ENCODE peak calls at places on chromosome 14, in eight cellular contexts. W is tibial artery, H is astrocyte of the spinal cord, X is GM12865, S is NCI-H345, P is IMR-90, T is smooth muscle cell of the brain vasculature, I is NCI-H187. L is an unnamed sample.

GRCh38 chr14:59918824-59919581 is 941 bp upstream of the LRRC9 start:
- DNase-seq in P (peak), I (no peak), T (peak), X (peak), S (peak), H (peak), W (peak), L (peak)

GRCh38 chr14:91352696-91353692 is 64.6 kb downstream of the CCDC88C start:
- DNase-seq in T (no peak), S (no peak), P (no peak), I (no peak), H (no peak), W (no peak), X (no peak), L (no peak)

GRCh38 chr14:70885343-70886014 is 21.8 kb upstream of the PCNX1 start:
- DNase-seq in H (no peak), X (peak), W (no peak), S (no peak), P (no peak), I (no peak), T (no peak), L (no peak)

GRCh38 chr14:102353126-102353619 is 9.5 kb downstream of the CINP start:
- DNase-seq in X (no peak), T (no peak), W (no peak), S (no peak), I (no peak), P (no peak), H (no peak), L (no peak)

GRCh38 chr14:91509878-91510170 is 286 bp downstream of the PPP4R3A start:
- DNase-seq in X (no peak), S (peak), T (no peak), W (no peak), P (no peak), I (no peak), H (no peak), L (no peak)

GRCh38 chr14:105433161-105433605 is 13.6 kb downstream of the MTA1 start:
- DNase-seq in H (no peak), T (no peak), P (no peak), X (no peak), I (no peak), S (no peak), W (no peak), L (no peak)

GRCh38 chr14:103871596-103872480 is 24.5 kb upstream of the PPP1R13B start:
- DNase-seq in X (peak), S (no peak), H (no peak), I (no peak), T (no peak), W (no peak), P (no peak), L (peak)

GRCh38 chr14:77214216-77214615 is 32.6 kb downstream of the TMEM63C start:
- DNase-seq in H (no peak), X (no peak), P (no peak), S (no peak), T (no peak), W (no peak), I (no peak), L (no peak)

GRCh38 chr14:23047042-23047634 is 5.1 kb downstream of the PSMB11 start:
- DNase-seq in X (no peak), I (no peak), W (no peak), P (no peak), T (no peak), H (no peak), S (no peak), L (peak)

GRCh38 chr14:80313806-80314205 is 102.5 kb upstream of the DIO2 start:
- DNase-seq in T (peak), H (peak), P (peak), S (no peak), X (no peak), I (no peak), W (no peak), L (no peak)

GRCh38 chr14:41899416-41899815 is 292.7 kb downstream of the LRFN5 start:
- DNase-seq in W (no peak), S (peak), X (no peak), H (peak), T (no peak), I (peak), P (peak), L (no peak)

GRCh38 chr14:65261425-65261920 is 151.1 kb upstream of the FUT8 start:
- DNase-seq in I (no peak), S (no peak), T (no peak), W (no peak), H (no peak), X (no peak), P (peak), L (no peak)

GRCh38 chr14:38291681-38292459 is 36.0 kb upstream of the CLEC14A start:
- DNase-seq in X (no peak), T (no peak), I (no peak), S (no peak), H (peak), P (peak), W (no peak), L (no peak)

GRCh38 chr14:90556666-90557450 is 160.0 kb downstream of the CALM1 start:
- DNase-seq in W (no peak), X (no peak), H (no peak), S (no peak), I (no peak), T (no peak), P (no peak), L (no peak)

GRCh38 chr14:89673499-89674225 is 256.6 kb upstream of the FOXN3 start:
- DNase-seq in I (no peak), T (no peak), X (no peak), W (no peak), H (peak), S (no peak), P (peak), L (peak)

GRCh38 chr14:45251912-45252311 is 1.1 kb downstream of the MIS18BP1 start:
- DNase-seq in P (peak), H (peak), W (no peak), S (peak), X (peak), T (no peak), I (no peak), L (no peak)

GRCh38 chr14:45426685-45427282 is 173.8 kb upstream of the MIS18BP1 start:
- DNase-seq in S (peak), P (peak), I (peak), T (peak), W (no peak), X (peak), H (peak), L (peak)

GRCh38 chr14:58749066-58749669 is 111.4 kb downstream of the DACT1 start:
- DNase-seq in T (peak), S (peak), H (peak), I (peak), W (peak), X (peak), P (peak), L (peak)

GRCh38 chr14:101174980-101175606 is 271.6 kb upstream of the RTL1 start:
- DNase-seq in I (peak), H (no peak), S (peak), T (no peak), P (no peak), X (no peak), W (no peak), L (no peak)

GRCh38 chr14:50001146-50001998 is 108.5 kb downstream of the ARF6 start:
- DNase-seq in H (peak), S (no peak), I (peak), W (peak), X (peak), T (no peak), P (peak), L (peak)

GRCh38 chr14:36874396-36875138 is 212.9 kb downstream of the PAX9 start:
- DNase-seq in P (no peak), X (no peak), I (no peak), W (no peak), S (peak), H (no peak), T (no peak), L (no peak)

GRCh38 chr14:59020382-59020781 is 168.1 kb upstream of the DAAM1 start:
- DNase-seq in W (no peak), T (no peak), X (peak), S (no peak), H (peak), I (no peak), P (peak), L (peak)

GRCh38 chr14:33509927-33510535 is 440.8 kb downstream of the EGLN3 start:
- DNase-seq in W (no peak), T (peak), H (peak), S (no peak), I (no peak), P (no peak), X (no peak), L (no peak)

GRCh38 chr14:21231020-21231652 is 38.1 kb downstream of the HNRNPC start:
- DNase-seq in W (no peak), X (no peak), T (no peak), S (no peak), P (no peak), I (no peak), H (no peak), L (no peak)

GRCh38 chr14:61526405-61527312 is 168.7 kb upstream of the HIF1A start:
- DNase-seq in H (no peak), X (no peak), W (no peak), P (no peak), S (peak), I (no peak), T (no peak), L (peak)

GRCh38 chr14:54627718-54628345 is 60.9 kb downstream of the SAMD4A start:
- DNase-seq in P (peak), H (peak), X (peak), W (peak), T (no peak), I (no peak), S (no peak), L (peak)

GRCh38 chr14:76617440-76617839 is 143.8 kb upstream of the VASH1 start:
- DNase-seq in S (no peak), P (no peak), X (no peak), W (no peak), I (no peak), H (no peak), T (no peak), L (no peak)

GRCh38 chr14:94227029-94227428 is 52.9 kb downstream of the PPP4R4 start:
- DNase-seq in S (no peak), X (no peak), H (no peak), W (no peak), I (no peak), T (no peak), P (peak), L (peak)

GRCh38 chr14:99441918-99442317 is 38.7 kb downstream of the SETD3 start:
- DNase-seq in P (no peak), I (no peak), T (no peak), H (no peak), X (no peak), S (no peak), W (no peak), L (no peak)

GRCh38 chr14:103074699-103075341 is 9.2 kb upstream of the LBHD2 start:
- DNase-seq in T (no peak), W (peak), H (no peak), S (no peak), I (no peak), P (no peak), X (peak), L (no peak)

GRCh38 chr14:33959692-33960151 is 8.8 kb upstream of the EGLN3 start:
- DNase-seq in X (no peak), T (no peak), I (no peak), S (no peak), W (no peak), P (no peak), H (no peak), L (no peak)

GRCh38 chr14:100153560-100153959 is 5.9 kb downstream of the DEGS2 start:
- DNase-seq in W (no peak), S (no peak), X (no peak), P (no peak), T (no peak), H (no peak), I (no peak), L (no peak)

GRCh38 chr14:85958069-85958468 is 428.1 kb downstream of the FLRT2 start:
- DNase-seq in P (no peak), S (no peak), X (no peak), T (no peak), I (no peak), H (no peak), W (no peak), L (no peak)

GRCh38 chr14:68284834-68285233 is 465.3 kb downstream of the RAD51B start:
- DNase-seq in W (no peak), T (no peak), I (no peak), S (no peak), P (no peak), X (peak), H (no peak), L (no peak)

GRCh38 chr14:101478796-101479410 is 82.4 kb upstream of the DIO3 start:
- DNase-seq in T (no peak), I (no peak), P (no peak), X (no peak), S (no peak), H (no peak), W (peak), L (no peak)

L was measured in cardiac muscle cell.